ENCODE peak calls at places on chromosomes 3 and 15, in six cellular contexts. Z, J, D, A, X and T are unnamed samples. For H3K27me3, the result is how much of the 10 kb centered on the place peaks cover.

GRCh38 chr3:72255191-72255590 is 470.2 kb upstream of the PROK2 start:
- DNase-seq in Z (peak), X (peak), A (peak), D (no peak), J (no peak), T (no peak)

GRCh38 chr3:48416546-48416945 is 13.3 kb downstream of the PLXNB1 start:
- DNase-seq in X (no peak), J (peak), A (no peak), Z (no peak), D (no peak), T (no peak)

GRCh38 chr3:33035596-33035995 is 61.4 kb downstream of the GLB1 start:
- DNase-seq in J (no peak), X (no peak), Z (no peak), D (no peak), A (no peak), T (no peak)

GRCh38 chr3:36451816-36452215 is 71.5 kb downstream of the STAC start:
- DNase-seq in D (no peak), Z (no peak), J (no peak), X (peak), A (no peak), T (no peak)

GRCh38 chr3:58824285-58824684 is 157.7 kb upstream of the FAM3D start:
- DNase-seq in X (peak), J (peak), D (no peak), A (no peak), Z (no peak), T (no peak)

GRCh38 chr3:60147249-60147648 is 1097.4 kb upstream of the CFAP20DC start:
- DNase-seq in A (no peak), X (peak), D (no peak), Z (no peak), J (no peak), T (no peak)

GRCh38 chr3:59334585-59334984 is 284.8 kb upstream of the CFAP20DC start:
- DNase-seq in X (no peak), J (no peak), D (no peak), Z (no peak), A (no peak), T (no peak)

GRCh38 chr3:71050521-71051258 is 532.8 kb downstream of the FOXP1 start:
- DNase-seq in D (no peak), Z (no peak), X (no peak), A (no peak), J (no peak), T (no peak)

GRCh38 chr15:43133429-43134156 is at the start of gene TMEM62:
- DNase-seq in X (peak), J (peak), Z (peak), A (peak), D (peak), T (peak)

GRCh38 chr3:123809597-123809996 is 74.5 kb downstream of the MYLK start:
- DNase-seq in J (no peak), Z (no peak), X (no peak), D (no peak), A (no peak), T (no peak)

GRCh38 chr15:32688151-32688639 is 29.6 kb upstream of the GREM1 start:
- DNase-seq in A (no peak), Z (no peak), X (no peak), J (no peak), D (no peak), T (no peak)

GRCh38 chr15:32683906-32684584 is 33.8 kb upstream of the GREM1 start:
- DNase-seq in J (no peak), Z (no peak), D (no peak), X (no peak), A (no peak), T (no peak)

GRCh38 chr15:32691316-32692032 is 26.3 kb upstream of the GREM1 start:
- DNase-seq in X (no peak), J (no peak), A (no peak), Z (no peak), D (no peak), T (no peak)

GRCh38 chr15:32685576-32685975 is 32.2 kb upstream of the GREM1 start:
- DNase-seq in X (no peak), D (no peak), J (no peak), Z (no peak), A (no peak), T (no peak)

GRCh38 chr15:32687556-32687955 is 30.2 kb upstream of the GREM1 start:
- DNase-seq in A (no peak), X (no peak), D (no peak), Z (no peak), J (no peak), T (no peak)
- H3K4me3 ChIP-seq in A (no peak), X (no peak), D (no peak), Z (no peak), J (no peak), T (no peak)

DNA sequence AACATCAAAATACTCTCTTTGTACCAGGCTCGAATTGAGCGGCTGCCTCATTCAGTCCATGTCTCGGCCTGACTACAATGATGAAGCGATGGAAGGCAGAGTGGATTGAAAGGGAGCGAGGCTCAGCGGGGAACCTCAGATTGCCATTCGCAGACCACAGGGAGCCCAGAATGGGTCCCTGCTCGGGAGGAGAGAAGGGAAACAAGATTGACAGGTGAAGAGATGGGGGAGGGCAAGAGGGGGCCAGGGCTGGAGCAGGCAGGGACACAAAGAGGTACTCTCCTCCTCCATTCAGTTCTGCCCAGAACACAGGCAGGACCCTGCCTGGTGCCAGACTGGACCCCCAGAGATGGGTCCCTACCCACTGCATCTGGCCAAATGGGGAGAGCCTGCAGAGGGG is 131.3 kb downstream of the TPRA1 start:
- DNase-seq in A (no peak), X (peak), D (peak), Z (no peak), J (no peak), T (no peak)
- H3K27me3 ChIP-seq in A (under half), X (under half), D (under half), Z (under half), J (under half), T (under half)

GRCh38 chr3:192410684-192410960 is 316.7 kb downstream of the FGF12 start:
- DNase-seq in X (no peak), D (no peak), Z (no peak), A (no peak), J (no peak), T (no peak)

GRCh38 chr3:192408007-192408655 is 319.2 kb downstream of the FGF12 start:
- DNase-seq in Z (peak), X (peak), J (peak), A (peak), D (peak), T (no peak)

GRCh38 chr3:192409203-192409837 is 318.0 kb downstream of the FGF12 start:
- DNase-seq in D (peak), A (no peak), Z (peak), J (peak), X (peak), T (no peak)

GRCh38 chr3:192409838-192410683 is 317.3 kb downstream of the FGF12 start:
- DNase-seq in D (peak), X (peak), A (no peak), Z (no peak), J (peak), T (no peak)

GRCh38 chr3:192408721-192409151 is 318.6 kb downstream of the FGF12 start:
- DNase-seq in J (peak), A (no peak), D (peak), X (peak), Z (no peak), T (no peak)
- H3K4me3 ChIP-seq in J (peak), A (peak), D (peak), X (peak), Z (peak), T (no peak)

GRCh38 chr3:10522646-10523303 is 17.4 kb upstream of the ATP2B2 start:
- DNase-seq in X (no peak), D (no peak), A (peak), Z (no peak), J (no peak), T (no peak)
- H3K27me3 ChIP-seq in X (under half), D (under half), A (under half), Z (under half), J (under half), T (under half)

DNA sequence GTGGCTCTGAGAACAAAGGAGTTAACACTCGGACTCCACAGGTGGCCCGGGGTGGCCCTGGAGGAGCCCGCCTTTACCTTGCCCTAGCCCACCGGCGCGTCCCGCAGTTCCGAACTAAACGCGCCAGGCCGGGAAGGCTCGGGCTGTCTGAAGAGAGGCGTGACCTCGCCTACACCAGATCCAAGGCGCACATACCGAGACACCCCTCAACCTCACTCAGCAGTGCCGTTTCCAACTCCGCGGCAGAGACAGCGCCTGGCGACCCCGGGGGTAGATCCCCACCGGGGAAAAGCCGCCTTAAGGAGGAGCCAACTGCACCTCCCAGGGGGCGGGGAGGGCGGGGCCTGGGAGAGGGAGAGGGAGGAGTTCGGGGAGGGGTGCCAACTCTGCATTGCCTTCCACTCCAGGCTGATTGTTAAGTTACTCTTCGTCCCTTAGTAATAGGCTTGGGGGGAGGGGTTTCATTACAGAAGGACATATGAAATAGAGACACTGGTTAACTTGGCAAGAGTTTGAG is at the start of gene DLG1:
- DNase-seq in Z (peak), A (peak), D (peak), X (peak), J (peak), T (peak)
- H3K4me3 ChIP-seq in Z (peak), A (peak), D (peak), X (peak), J (peak), T (peak)

GRCh38 chr15:74612677-74613076 is 3.0 kb upstream of the CLK3 start:
- DNase-seq in A (no peak), D (no peak), Z (no peak), X (no peak), J (no peak), T (no peak)

GRCh38 chr15:74613089-74613952 is 2.3 kb upstream of the CLK3 start:
- DNase-seq in D (no peak), Z (no peak), J (no peak), X (no peak), A (no peak), T (no peak)

GRCh38 chr15:74614744-74615312 is 808 bp upstream of the CLK3 start:
- DNase-seq in J (peak), X (peak), A (no peak), Z (peak), D (peak), T (peak)

GRCh38 chr15:74615313-74616019 is at the start of gene CLK3:
- DNase-seq in D (peak), A (peak), J (peak), Z (peak), X (peak), T (peak)

GRCh38 chr15:74613953-74614743 is 1.5 kb upstream of the CLK3 start:
- DNase-seq in X (no peak), A (peak), D (no peak), J (no peak), Z (no peak), T (no peak)
- H3K27me3 ChIP-seq in X (under half), A (under half), D (under half), J (under half), Z (under half), T (under half)

GRCh38 chr3:45596290-45596791 is 1.8 kb downstream of the LIMD1 start:
- DNase-seq in X (no peak), Z (peak), D (no peak), J (no peak), A (no peak), T (peak)

GRCh38 chr3:45595364-45596154 is 1.0 kb downstream of the LIMD1 start:
- DNase-seq in D (peak), J (peak), Z (peak), A (no peak), X (no peak), T (peak)

GRCh38 chr3:45599424-45599886 is 4.9 kb downstream of the LIMD1 start:
- DNase-seq in Z (peak), A (no peak), J (peak), D (peak), X (no peak), T (no peak)

GRCh38 chr3:45597166-45597565 is 2.6 kb downstream of the LIMD1 start:
- DNase-seq in Z (peak), A (peak), X (no peak), J (no peak), D (peak), T (no peak)

GRCh38 chr3:45597581-45597980 is 3.0 kb downstream of the LIMD1 start:
- DNase-seq in X (no peak), D (no peak), J (no peak), A (no peak), Z (peak), T (no peak)
- H3K4me3 ChIP-seq in X (no peak), D (peak), J (no peak), A (no peak), Z (peak), T (peak)

DNA sequence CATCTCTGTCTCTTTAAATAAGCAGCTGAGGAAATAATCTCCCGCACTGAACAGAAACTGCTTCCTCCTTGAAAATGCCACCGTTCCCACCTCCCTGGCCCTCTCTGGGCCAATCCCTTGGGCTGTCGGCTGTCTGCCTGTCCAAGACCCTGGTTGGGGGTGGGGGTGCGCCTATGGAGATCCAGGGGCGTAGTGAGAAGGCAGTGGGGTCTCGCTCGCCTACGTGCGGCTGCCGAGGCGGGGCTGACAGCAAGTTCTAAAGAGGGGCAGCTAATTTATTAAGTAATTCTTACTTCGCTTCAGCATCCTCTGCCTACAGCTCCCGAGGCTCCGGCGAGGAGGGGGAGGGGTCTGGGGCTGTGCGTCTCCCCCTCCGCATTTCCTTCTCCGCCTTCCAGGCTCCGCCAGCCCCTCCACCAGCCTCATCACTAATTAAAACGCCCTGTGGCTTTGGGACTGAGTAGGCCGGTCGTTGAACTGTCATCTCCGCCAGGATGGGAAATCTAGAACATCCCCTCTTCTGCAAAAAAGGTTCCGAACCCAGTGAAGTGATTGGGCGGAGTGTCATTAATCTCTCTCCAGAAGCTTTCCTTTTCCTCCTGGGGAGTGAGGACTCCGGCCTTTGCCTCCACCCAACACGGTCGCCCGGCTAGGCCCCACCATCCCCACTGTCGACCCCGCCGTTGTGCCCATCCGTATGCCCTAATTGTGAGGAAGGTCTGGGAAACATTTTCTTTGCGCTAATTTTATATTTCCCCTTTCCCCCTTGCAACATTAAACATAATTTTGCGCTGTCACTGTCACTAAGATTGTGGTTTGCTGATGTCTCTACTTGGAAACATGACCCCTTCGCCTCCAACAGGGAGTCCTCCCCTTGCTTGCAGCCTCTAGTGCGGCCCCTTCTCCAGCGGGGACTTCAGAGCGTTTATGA is 16.9 kb downstream of the NR2F2 start:
- DNase-seq in X (peak), J (peak), Z (peak), A (peak), D (peak), T (no peak)
- H3K27me3 ChIP-seq in X (under half), J (under half), Z (under half), A (under half), D (under half), T (under half)

DNA sequence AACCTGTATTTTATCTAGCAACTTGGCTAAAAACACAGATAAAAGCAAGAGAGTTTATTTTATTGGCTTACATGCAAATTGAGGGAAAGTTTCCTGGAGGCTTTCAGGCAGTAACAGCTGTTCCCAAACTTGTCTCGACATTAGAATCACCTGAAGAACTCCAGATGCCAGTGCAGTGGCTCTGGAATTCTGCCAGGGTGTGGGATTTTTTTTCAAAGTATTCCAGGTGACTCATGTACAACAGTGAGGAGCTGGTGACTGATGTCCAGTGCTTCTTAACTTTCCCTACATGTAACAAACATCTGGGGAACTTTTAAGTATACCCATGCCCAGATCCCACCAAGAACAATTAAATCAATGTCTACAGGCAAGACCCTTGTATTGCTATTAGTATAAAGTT is 23.6 kb upstream of the PLOD2 start:
- DNase-seq in D (no peak), A (no peak), J (no peak), X (no peak), Z (no peak), T (no peak)
- H3K4me3 ChIP-seq in D (no peak), A (no peak), J (no peak), X (no peak), Z (no peak), T (no peak)

DNA sequence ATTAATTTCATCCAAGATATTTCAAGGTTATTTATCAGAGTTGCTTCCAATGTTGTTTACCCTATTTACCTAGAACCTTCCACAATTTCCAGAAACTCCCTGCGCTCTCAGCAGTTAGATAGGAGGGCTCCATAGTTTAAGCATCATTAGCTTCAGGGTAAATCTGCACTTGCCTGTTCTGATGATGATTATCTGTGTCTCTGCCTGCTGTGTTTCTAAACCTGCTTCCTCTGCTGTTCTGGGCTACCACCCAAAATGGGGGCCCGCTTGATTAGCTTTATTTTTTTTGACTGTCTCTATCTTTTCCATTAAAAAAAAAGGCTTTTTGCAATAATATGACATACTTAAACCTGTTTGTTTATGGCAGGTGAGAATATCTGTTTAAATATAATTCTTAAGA is 472.4 kb downstream of the DIPK2A start:
- DNase-seq in X (no peak), D (no peak), A (no peak), J (no peak), Z (no peak), T (no peak)
- H3K27me3 ChIP-seq in X (under half), D (under half), A (under half), J (under half), Z (under half), T (under half)